ENCODE peak calls at places on chromosome 15, in four cellular contexts. U, K, Q and Y are unnamed samples.
A peak's percentile ranks its signal among the peaks of the same experiment; 100 is the strongest.

GRCh38 chr15:47349179-47349578 is 368.1 kb upstream of the SEMA6D start:
- DNase-seq in K (no peak), Q (no peak), U (no peak), Y (peak; percentile 0)

GRCh38 chr15:89790661-89791060 is 14.5 kb downstream of the MESP2 start:
- DNase-seq in U (no peak), K (no peak), Q (no peak), Y (no peak)

GRCh38 chr15:69910511-69910910 is 187.2 kb downstream of the TLE3 start:
- DNase-seq in K (no peak), Q (no peak), U (no peak), Y (no peak)

GRCh38 chr15:39595621-39596221 is 14.8 kb downstream of the THBS1 start:
- DNase-seq in Q (no peak), U (no peak), K (no peak), Y (no peak)

GRCh38 chr15:57873564-57874209 is 167.2 kb downstream of the POLR2M start:
- DNase-seq in Q (no peak), K (no peak), U (no peak), Y (no peak)

GRCh38 chr15:100945006-100945405 is 25.8 kb downstream of the LRRK1 start:
- DNase-seq in U (no peak), K (no peak), Q (no peak), Y (no peak)

GRCh38 chr15:92205255-92205739 is 188.4 kb upstream of the ST8SIA2 start:
- DNase-seq in U (no peak), K (no peak), Q (no peak), Y (peak; percentile 9)

GRCh38 chr15:82571722-82572222 is 31.5 kb upstream of the RPS17 start:
- DNase-seq in Q (peak; percentile 75), U (no peak), K (peak; percentile 43), Y (no peak)

GRCh38 chr15:67177750-67178149 is 76.7 kb downstream of the AAGAB start:
- DNase-seq in Q (no peak), U (no peak), K (no peak), Y (peak; percentile 25)

GRCh38 chr15:76636059-76636458 is 269.1 kb downstream of the SCAPER start:
- DNase-seq in U (no peak), K (no peak), Q (no peak), Y (no peak)

GRCh38 chr15:58441376-58442070 is 9.7 kb downstream of the LIPC start:
- DNase-seq in Q (no peak), K (no peak), U (no peak), Y (peak; percentile 39)

GRCh38 chr15:72497402-72497801 is 23.3 kb downstream of the ARIH1 start:
- DNase-seq in U (no peak), K (no peak), Q (no peak), Y (no peak)

GRCh38 chr15:34853001-34853758 is 57.8 kb upstream of the ACTC1 start:
- DNase-seq in K (no peak), U (no peak), Q (no peak), Y (peak; percentile 23)

GRCh38 chr15:27438403-27439375 is 467.7 kb downstream of the GABRG3 start:
- DNase-seq in K (no peak), U (no peak), Q (no peak), Y (no peak)

GRCh38 chr15:33007295-33007855 is 187.1 kb downstream of the FMN1 start:
- DNase-seq in Q (no peak), K (no peak), U (no peak), Y (peak; percentile 46)

GRCh38 chr15:74499366-74499765 is 38.4 kb upstream of the UBL7 start:
- DNase-seq in K (no peak), Q (no peak), U (no peak), Y (no peak)
- TF ChIP-seq CTCF in K (no peak), Q (no peak), U (no peak), Y (no peak)

GRCh38 chr15:63504979-63505841 is 817 bp downstream of the USP3 start:
- DNase-seq in U (peak; percentile 27), K (peak; percentile 77), Q (peak; percentile 64), Y (peak; percentile 60)
- TF ChIP-seq CTCF in U (peak; percentile 9), K (peak; percentile 45), Q (peak; percentile 15), Y (no peak)

GRCh38 chr15:44535092-44535491 is 1.9 kb upstream of the EIF3J start:
- DNase-seq in K (no peak), Q (no peak), U (no peak), Y (no peak)

GRCh38 chr15:44532689-44533088 is 4.3 kb upstream of the EIF3J start:
- DNase-seq in Q (no peak), K (no peak), U (no peak), Y (no peak)

GRCh38 chr15:44527241-44527640 is 9.7 kb upstream of the EIF3J start:
- DNase-seq in K (no peak), U (no peak), Q (no peak), Y (no peak)

GRCh38 chr15:44530653-44531052 is 6.3 kb upstream of the EIF3J start:
- DNase-seq in Q (no peak), K (no peak), U (no peak), Y (no peak)

GRCh38 chr15:44529864-44530604 is 6.9 kb upstream of the EIF3J start:
- DNase-seq in K (no peak), U (no peak), Q (no peak), Y (no peak)
- TF ChIP-seq CTCF in K (no peak), U (no peak), Q (no peak), Y (no peak)

GRCh38 chr15:22811640-22812039 is 25.2 kb downstream of the NIPA1 start:
- DNase-seq in K (peak; percentile 66), Q (peak; percentile 32), U (no peak), Y (peak; percentile 34)
- TF ChIP-seq CTCF in K (no peak), Q (no peak), U (no peak), Y (no peak)

DNA sequence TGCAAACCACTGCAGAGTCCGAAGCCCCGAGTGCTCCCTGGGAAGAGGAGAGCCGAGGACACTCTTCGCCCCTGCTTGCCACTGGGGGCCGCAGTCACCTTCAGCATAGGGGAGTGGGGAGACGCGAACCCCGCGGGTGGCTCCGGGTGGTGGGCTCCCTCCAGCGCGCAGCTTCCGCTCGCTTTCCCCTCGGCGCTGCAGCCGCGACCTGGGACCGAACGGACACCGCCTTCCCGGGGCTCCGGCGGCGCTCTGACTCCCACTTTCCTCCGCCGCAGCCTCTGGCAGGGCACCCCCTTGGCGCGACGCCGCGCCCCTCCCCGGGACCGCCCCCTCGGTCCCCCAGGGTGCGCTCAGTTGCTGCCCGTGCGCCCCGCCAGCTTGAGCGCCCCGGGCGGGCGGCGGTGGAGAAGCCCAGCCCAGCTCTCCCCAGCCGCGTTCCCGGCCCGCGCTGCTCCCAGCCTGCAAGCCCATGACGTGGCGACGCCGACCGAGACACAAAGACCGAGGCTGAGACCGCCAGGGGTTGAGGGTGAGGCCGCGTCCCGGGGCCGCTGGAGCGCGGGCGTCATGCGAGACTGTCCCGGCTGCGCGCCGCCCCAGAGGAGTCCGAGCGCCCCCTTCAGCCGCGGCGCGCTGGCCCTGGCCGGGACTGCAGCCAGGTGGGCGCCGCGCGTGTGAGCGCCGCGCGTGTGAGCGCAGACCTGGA is at the start of gene MINAR1:
- DNase-seq in Q (peak; percentile 80), U (no peak), K (no peak), Y (no peak)
- TF ChIP-seq CTCF in Q (peak; percentile 25), U (no peak), K (no peak), Y (no peak)

GRCh38 chr15:43370310-43370974 is 401 bp downstream of the ZSCAN29 start:
- DNase-seq in U (no peak), Q (peak; percentile 78), K (peak; percentile 28), Y (no peak)

GRCh38 chr15:43376017-43376705 is 5.3 kb downstream of the TUBGCP4 start:
- DNase-seq in Q (peak; percentile 40), K (no peak), U (peak; percentile 12), Y (peak; percentile 47)

GRCh38 chr15:43370975-43371974 is at the start of the genes TUBGCP4 and ZSCAN29:
- DNase-seq in K (peak; percentile 78), Q (peak; percentile 95), U (peak; percentile 56), Y (peak; percentile 76)
- TF ChIP-seq CTCF in K (peak; percentile 31), Q (no peak), U (peak; percentile 70), Y (peak; percentile 44)

GRCh38 chr15:85614059-85614458 is 180.7 kb downstream of the KLHL25 start:
- DNase-seq in Q (no peak), U (no peak), K (no peak), Y (no peak)

GRCh38 chr15:85620321-85621044 is 174.2 kb downstream of the KLHL25 start:
- DNase-seq in K (no peak), U (no peak), Q (no peak), Y (peak; percentile 60)

GRCh38 chr15:85618956-85619491 is 175.7 kb downstream of the KLHL25 start:
- DNase-seq in K (peak; percentile 53), U (no peak), Q (peak; percentile 41), Y (peak; percentile 91)

GRCh38 chr15:85616549-85616948 is 178.2 kb downstream of the KLHL25 start:
- DNase-seq in U (no peak), Q (no peak), K (no peak), Y (no peak)

DNA sequence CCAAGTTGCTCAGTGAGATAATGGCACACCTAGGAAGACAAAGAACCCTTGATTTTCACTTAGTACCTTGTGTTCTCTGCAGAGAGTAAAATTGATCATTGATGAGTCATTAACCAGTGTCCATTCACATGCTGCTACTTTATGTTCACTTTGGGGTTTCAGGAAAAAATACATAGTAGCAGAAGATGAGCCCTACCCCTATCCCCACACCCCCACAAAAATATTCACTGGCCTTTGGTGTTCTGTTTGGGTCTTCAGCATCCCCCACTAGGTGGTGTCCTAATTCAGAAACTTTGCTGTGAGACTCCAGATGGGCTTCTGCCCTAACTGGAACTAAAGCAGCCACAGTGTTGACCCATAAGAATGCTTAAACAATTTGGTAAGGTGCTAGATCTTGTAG is 178.8 kb downstream of the KLHL25 start:
- DNase-seq in K (no peak), Q (no peak), U (no peak), Y (peak; percentile 47)
- TF ChIP-seq CTCF in K (peak; percentile 46), Q (peak; percentile 50), U (peak; percentile 73), Y (peak; percentile 28)

DNA sequence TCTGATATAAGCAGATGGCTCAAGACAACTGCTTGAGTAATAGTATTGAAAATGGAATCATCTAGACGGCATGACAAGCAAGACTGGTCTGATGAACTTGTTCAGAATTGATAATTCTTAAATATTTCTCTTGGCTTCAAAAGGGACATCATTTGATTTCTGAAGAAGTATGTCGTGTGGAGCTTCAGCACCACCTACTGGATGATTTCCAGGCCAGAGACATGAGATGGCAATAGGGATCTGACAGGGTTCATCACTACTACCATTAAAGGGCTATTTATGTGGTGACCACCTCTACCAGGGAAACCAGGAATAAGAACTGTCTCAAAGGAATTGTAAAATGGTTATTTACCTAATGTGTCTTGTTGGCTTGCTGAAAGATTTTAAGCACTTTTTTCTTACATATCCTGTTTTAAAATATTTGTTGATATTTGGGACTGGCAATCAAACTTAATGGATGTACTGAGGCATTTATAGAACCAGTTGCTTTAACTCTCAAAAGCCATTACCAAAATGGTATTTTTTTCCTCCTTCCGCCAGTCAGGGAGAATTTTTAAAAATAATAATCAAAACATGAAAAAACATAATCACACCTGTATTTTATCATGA is 99.5 kb upstream of the FAM98B start:
- DNase-seq in U (peak; percentile 37), Q (peak; percentile 54), K (peak; percentile 56), Y (peak; percentile 78)
- TF ChIP-seq CTCF in U (peak; percentile 70), Q (peak; percentile 67), K (peak; percentile 70), Y (peak; percentile 63)